ENCODE peak calls at places on chromosomes 2 and 18, in four cellular contexts. O, Q, U and T are unnamed samples.

GRCh38 chr2:166671235-166671634 is 177.2 kb upstream of the SCN7A start:
- DNase-seq in O (no peak), Q (no peak), U (no peak), T (no peak)

GRCh38 chr2:152942940-152943440 is 224.6 kb downstream of the ARL6IP6 start:
- DNase-seq in O (no peak), Q (no peak), U (no peak), T (no peak)

GRCh38 chr18:33866386-33866785 is 288.4 kb downstream of the ASXL3 start:
- DNase-seq in O (no peak), Q (no peak), U (no peak), T (no peak)

GRCh38 chr2:96143231-96143847 is 1.9 kb downstream of the DUSP2 start:
- DNase-seq in O (no peak), Q (peak), U (no peak), T (no peak)

GRCh38 chr18:68354176-68354575 is 360.7 kb downstream of the TMX3 start:
- DNase-seq in O (no peak), Q (no peak), U (no peak), T (no peak)

GRCh38 chr2:48238381-48238780 is 291.6 kb upstream of the STON1 start:
- DNase-seq in O (no peak), Q (no peak), U (no peak), T (no peak)

GRCh38 chr2:109428281-109428680 is 185.5 kb downstream of the SEPTIN10 start:
- DNase-seq in O (no peak), Q (no peak), U (no peak), T (no peak)

GRCh38 chr2:226953206-226953605 is 117.4 kb downstream of the RHBDD1 start:
- DNase-seq in O (no peak), Q (no peak), U (peak), T (no peak)

GRCh38 chr2:235087812-235088607 is 136.2 kb downstream of the SH3BP4 start:
- DNase-seq in O (no peak), Q (no peak), U (no peak), T (no peak)

GRCh38 chr18:13545514-13545913 is 180.8 kb downstream of the FAM210A start:
- DNase-seq in O (no peak), Q (no peak), U (no peak), T (no peak)

GRCh38 chr2:172552547-172553291 is 3.2 kb upstream of the PDK1 start:
- DNase-seq in O (no peak), Q (no peak), U (no peak), T (no peak)

GRCh38 chr2:103174711-103175110 is 412.9 kb downstream of the TMEM182 start:
- DNase-seq in O (no peak), Q (no peak), U (no peak), T (no peak)

GRCh38 chr18:36441426-36441870 is 143.9 kb downstream of the FHOD3 start:
- DNase-seq in O (no peak), Q (no peak), U (no peak), T (no peak)

GRCh38 chr2:240604939-240605716 is 18.6 kb downstream of the CAPN10 start:
- DNase-seq in O (peak), Q (peak), U (no peak), T (no peak)

GRCh38 chr2:43222472-43223146 is 3.8 kb downstream of the ZFP36L2 start:
- DNase-seq in O (no peak), Q (no peak), U (no peak), T (no peak)

GRCh38 chr2:141199711-141200110 is 931.1 kb downstream of the LRP1B start:
- DNase-seq in O (no peak), Q (no peak), U (no peak), T (no peak)

GRCh38 chr18:47968006-47968676 is 37.7 kb upstream of the SMAD2 start:
- DNase-seq in O (no peak), Q (no peak), U (no peak), T (no peak)

GRCh38 chr2:173021939-173022371 is 53.7 kb upstream of the MAP3K20 start:
- DNase-seq in O (no peak), Q (peak), U (no peak), T (no peak)

GRCh38 chr2:172704072-172704936 is 31.3 kb upstream of the RAPGEF4 start:
- DNase-seq in O (no peak), Q (no peak), U (no peak), T (peak)

GRCh38 chr2:134359367-134360081 is 105.7 kb downstream of the MGAT5 start:
- DNase-seq in O (no peak), Q (peak), U (no peak), T (no peak)

GRCh38 chr18:48831802-48832201 is 119.0 kb downstream of the SMAD7 start:
- DNase-seq in O (peak), Q (peak), U (no peak), T (no peak)